ENCODE peak calls at places on chromosomes 1 and 21, in seven cellular contexts. E is IMR-90, Z is pancreas, F is GM12865, X is lower lobe of right lung, M is heart left ventricle, K is AG10803. P is an unnamed sample.

GRCh38 chr1:211632808-211633522 is 42.5 kb downstream of the NEK2 start:
- DNase-seq in E (peak; percentile 89), K (peak; percentile 84), X (peak; percentile 44), Z (peak; percentile 92), F (no peak), M (peak; percentile 78), P (peak; percentile 34)

GRCh38 chr1:60488857-60489256 is 415.3 kb upstream of the C1orf87 start:
- DNase-seq in F (no peak), K (no peak), Z (no peak), M (no peak), X (no peak), E (no peak), P (no peak)

GRCh38 chr1:56934400-56935080 is 31.3 kb downstream of the C8B start:
- DNase-seq in K (peak; percentile 86), F (no peak), M (no peak), E (peak; percentile 9), Z (no peak), X (no peak), P (no peak)

GRCh38 chr1:192615055-192615454 is 20.9 kb upstream of the RGS13 start:
- DNase-seq in M (no peak), X (no peak), Z (no peak), F (no peak), E (no peak), K (no peak), P (no peak)

GRCh38 chr1:52629021-52629643 is 3.8 kb upstream of the SHISAL2A start:
- DNase-seq in Z (no peak), X (no peak), M (no peak), K (no peak), E (peak; percentile 11), F (no peak), P (no peak)

GRCh38 chr1:207404849-207405525 is 49.1 kb upstream of the CR2 start:
- DNase-seq in K (peak; percentile 79), F (peak; percentile 74), E (peak; percentile 78), M (no peak), Z (no peak), X (no peak), P (peak; percentile 71)

GRCh38 chr1:55741516-55741915 is 526.4 kb upstream of the USP24 start:
- DNase-seq in X (no peak), F (no peak), K (peak; percentile 94), Z (no peak), M (no peak), E (peak; percentile 88), P (no peak)

GRCh38 chr1:913491-914252 is 10.1 kb upstream of the SAMD11 start:
- DNase-seq in M (peak; percentile 46), Z (no peak), X (peak; percentile 44), K (no peak), E (no peak), F (no peak), P (no peak)

GRCh38 chr1:115559987-115560386 is 81.8 kb upstream of the VANGL1 start:
- DNase-seq in X (no peak), Z (no peak), F (no peak), K (no peak), E (no peak), M (no peak), P (no peak)

GRCh38 chr1:71986181-71986580 is 296.2 kb downstream of the NEGR1 start:
- DNase-seq in M (no peak), F (no peak), E (peak; percentile 2), X (no peak), Z (no peak), K (no peak), P (no peak)

GRCh38 chr1:42319871-42320484 is 15.1 kb downstream of the FOXJ3 start:
- DNase-seq in K (no peak), E (no peak), F (no peak), M (no peak), X (no peak), Z (no peak), P (no peak)

GRCh38 chr21:37193006-37193405 is 74.1 kb downstream of the VPS26C start:
- DNase-seq in E (no peak), K (no peak), Z (no peak), X (no peak), F (no peak), M (no peak), P (no peak)

GRCh38 chr1:24893431-24893830 is 36.6 kb downstream of the RUNX3 start:
- DNase-seq in M (no peak), K (no peak), X (peak; percentile 54), E (no peak), F (no peak), Z (no peak), P (no peak)
- H3K4me3 ChIP-seq in M (no peak overlapping the region), K (no peak overlapping the region), X (no peak overlapping the region), E (no peak overlapping the region), F (no peak overlapping the region), Z (no peak overlapping the region), P (no peak overlapping the region)

DNA sequence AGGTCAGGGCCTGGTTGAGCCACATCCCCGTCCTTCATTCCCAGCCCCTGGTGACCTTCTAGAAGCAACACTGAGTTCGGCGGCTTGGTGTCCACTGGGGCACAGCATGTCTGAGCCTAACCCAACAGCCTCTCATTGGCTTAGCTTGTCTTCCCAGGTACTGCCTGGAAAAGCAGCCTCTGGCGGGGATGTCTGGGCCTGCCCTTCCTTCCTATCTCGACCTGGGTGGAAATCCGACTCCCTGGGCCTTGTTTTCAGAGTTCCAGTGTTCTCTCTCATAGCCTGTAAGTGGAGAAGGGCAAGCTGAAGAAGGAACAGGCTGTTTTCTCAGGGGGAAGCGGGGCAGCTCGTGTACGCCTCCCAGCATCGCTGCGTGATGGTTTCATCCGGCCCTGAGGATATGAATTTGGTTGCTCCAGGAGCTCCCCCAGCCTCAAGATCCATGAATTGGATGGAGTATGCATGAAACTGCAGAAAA is 116.4 kb upstream of the IRF2BP2 start:
- DNase-seq in K (no peak), E (peak; percentile 29), F (no peak), X (no peak), M (no peak), Z (no peak), P (peak; percentile 92)
- TF ChIP-seq CTCF in K (no peak), E (no peak), F (no peak), X (no peak), M (no peak), Z (no peak), P (peak; percentile 18)

GRCh38 chr21:42471716-42472330 is 24.2 kb downstream of the RSPH1 start:
- DNase-seq in F (no peak), K (no peak), Z (no peak), E (no peak), M (no peak), X (no peak), P (no peak)
- H3K4me3 ChIP-seq in F (no peak overlapping the region), K (no peak overlapping the region), Z (no peak overlapping the region), E (no peak overlapping the region), M (no peak overlapping the region), X (no peak overlapping the region), P (no peak overlapping the region)

GRCh38 chr1:233238884-233239432 is 56.6 kb downstream of the PCNX2 start:
- DNase-seq in M (no peak), Z (no peak), E (peak; percentile 12), X (no peak), F (no peak), K (no peak), P (no peak)
- TF ChIP-seq CTCF in M (peak; percentile 14), Z (no peak), E (peak; percentile 18), X (no peak), F (no peak), K (no peak), P (no peak)

GRCh38 chr1:20480261-20481157 is 5.5 kb downstream of the CAMK2N1 start:
- DNase-seq in F (no peak), M (no peak), X (no peak), E (peak; percentile 13), Z (no peak), K (no peak), P (peak; percentile 33)

GRCh38 chr1:20481643-20482498 is 4.1 kb downstream of the CAMK2N1 start:
- DNase-seq in K (no peak), F (no peak), Z (no peak), X (no peak), M (no peak), E (no peak), P (no peak)

GRCh38 chr1:20478072-20478660 is 7.8 kb downstream of the CAMK2N1 start:
- DNase-seq in M (no peak), Z (no peak), K (no peak), X (no peak), F (no peak), E (no peak), P (no peak)

GRCh38 chr1:20481158-20481617 is 4.8 kb downstream of the CAMK2N1 start:
- DNase-seq in X (no peak), F (no peak), Z (no peak), M (no peak), E (peak; percentile 31), K (no peak), P (peak; percentile 56)

GRCh38 chr1:20479840-20480239 is 6.2 kb downstream of the CAMK2N1 start:
- DNase-seq in E (no peak), K (no peak), X (no peak), F (no peak), Z (no peak), M (no peak), P (no peak)
- H3K4me3 ChIP-seq in E (no peak overlapping the region), K (no peak overlapping the region), X (no peak overlapping the region), F (no peak overlapping the region), Z (no peak overlapping the region), M (no peak overlapping the region), P (no peak overlapping the region)

GRCh38 chr1:19612516-19612915 is 31.6 kb upstream of the NBL1 start:
- DNase-seq in E (no peak), Z (no peak), K (no peak), F (no peak), M (no peak), X (no peak), P (no peak)
- TF ChIP-seq CTCF in E (no peak), Z (no peak), K (no peak), F (no peak), M (no peak), X (no peak), P (no peak)

DNA sequence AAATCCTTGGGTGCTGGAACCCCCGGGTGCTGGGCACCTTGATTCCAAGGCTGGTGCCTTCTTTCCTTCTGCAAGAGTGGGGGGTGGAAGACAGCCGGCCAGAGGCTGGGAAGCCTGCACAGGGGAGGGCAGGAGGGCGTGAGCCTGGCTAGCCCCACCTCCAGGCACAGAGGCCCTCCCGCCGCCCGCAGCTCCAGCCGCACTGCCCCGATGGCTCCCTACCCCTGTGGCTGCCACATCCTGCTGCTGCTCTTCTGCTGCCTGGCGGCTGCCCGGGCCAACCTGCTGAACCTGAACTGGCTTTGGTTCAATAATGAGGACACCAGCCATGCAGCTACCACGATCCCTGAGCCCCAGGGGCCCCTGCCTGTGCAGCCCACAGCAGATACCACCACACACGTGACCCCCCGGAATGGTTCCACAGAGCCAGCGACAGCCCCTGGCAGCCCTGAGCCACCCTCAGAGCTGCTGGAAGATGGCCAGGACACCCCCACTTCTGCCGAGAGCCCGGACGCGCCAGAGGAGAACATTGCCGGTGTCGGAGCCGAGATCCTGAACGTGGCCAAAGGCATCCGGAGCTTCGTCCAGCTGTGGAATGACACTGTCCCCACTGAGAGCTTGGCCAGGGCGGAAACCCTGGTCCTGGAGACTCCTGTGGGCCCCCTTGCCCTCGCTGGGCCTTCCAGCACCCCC is 50.5 kb downstream of the COL18A1 start:
- DNase-seq in Z (peak; percentile 35), F (no peak), E (peak; percentile 22), K (peak; percentile 48), M (peak; percentile 74), X (no peak), P (peak; percentile 30)
- H3K4me3 ChIP-seq in Z (no peak overlapping the region), F (no peak overlapping the region), E (no peak overlapping the region), K (peak overlapping the region; percentile 39), M (no peak overlapping the region), X (peak overlapping the region; percentile 47), P (peak overlapping the region; percentile 5)